ENCODE peak calls at places on chromosomes 11 and 22, in six cellular contexts. W is colonic mucosa, A is IMR-90, H is gastrocnemius medialis, X is left ventricle myocardium inferior, N is right lobe of liver. Q is an unnamed sample.

GRCh38 chr22:46293591-46294260 is 2.9 kb upstream of the GTSE1 start:
- DNase-seq in W (no peak), A (peak; percentile 53), H (peak; percentile 48), X (peak; percentile 61), N (no peak), Q (no peak)

GRCh38 chr11:75576445-75577049 is 14.5 kb downstream of the SERPINH1 start:
- DNase-seq in W (no peak), A (peak; percentile 63), H (no peak), X (no peak), N (no peak), Q (no peak)

GRCh38 chr22:26461188-26461810 is 22.3 kb downstream of the HPS4 start:
- DNase-seq in W (peak; percentile 63), A (peak; percentile 28), H (peak; percentile 30), X (peak; percentile 42), N (peak; percentile 57), Q (peak; percentile 44)

GRCh38 chr22:18925368-18926064 is 10.6 kb downstream of the PRODH start:
- DNase-seq in W (no peak), A (no peak), H (no peak), X (no peak), N (no peak), Q (no peak)

GRCh38 chr11:12439615-12440014 is 62.2 kb downstream of the PARVA start:
- DNase-seq in W (peak; percentile 67), A (no peak), H (no peak), X (no peak), N (no peak), Q (no peak)

GRCh38 chr11:71574418-71574817 is 8.3 kb downstream of the KRTAP5-11 start:
- DNase-seq in W (no peak), A (no peak), H (no peak), X (no peak), N (no peak), Q (no peak)

GRCh38 chr11:108593214-108593909 is at the start of gene EXPH5:
- DNase-seq in W (peak; percentile 98), A (peak; percentile 26), H (peak; percentile 58), X (peak; percentile 87), N (peak; percentile 95), Q (peak; percentile 82)

GRCh38 chr11:6864436-6864835 is 1.6 kb downstream of the OR10A2 start:
- DNase-seq in W (no peak), A (peak; percentile 58), H (no peak), X (no peak), N (no peak), Q (no peak)

GRCh38 chr11:2800655-2801531 is 84.7 kb downstream of the CDKN1C start:
- DNase-seq in W (peak; percentile 7), A (no peak), H (peak; percentile 8), X (peak; percentile 12), N (peak; percentile 5), Q (peak; percentile 12)

GRCh38 chr22:28366856-28367255 is 312.8 kb downstream of the TTC28 start:
- DNase-seq in W (no peak), A (no peak), H (no peak), X (no peak), N (no peak), Q (no peak)

GRCh38 chr22:29201722-29202230 is 3.9 kb upstream of the EMID1 start:
- DNase-seq in W (no peak), A (no peak), H (no peak), X (no peak), N (no peak), Q (no peak)

GRCh38 chr22:36833073-36833472 is 16.2 kb upstream of the PVALB start:
- DNase-seq in W (no peak), A (no peak), H (no peak), X (no peak), N (no peak), Q (no peak)

GRCh38 chr11:121575250-121575962 is 122.6 kb upstream of the SORL1-AS1 start:
- DNase-seq in W (peak; percentile 33), A (peak; percentile 81), H (peak; percentile 35), X (peak; percentile 58), N (peak; percentile 89), Q (peak; percentile 88)

GRCh38 chr22:31749636-31750364 is at the start of gene PRR14L:
- DNase-seq in W (peak; percentile 99), A (peak; percentile 90), H (peak; percentile 96), X (peak; percentile 99), N (peak; percentile 99), Q (peak; percentile 98)

GRCh38 chr11:62860835-62861563 is 19.7 kb upstream of the SLC3A2 start:
- DNase-seq in W (no peak), A (no peak), H (no peak), X (no peak), N (no peak), Q (no peak)

GRCh38 chr11:113538801-113539200 is 63.6 kb upstream of the DRD2 start:
- DNase-seq in W (no peak), A (no peak), H (no peak), X (no peak), N (no peak), Q (no peak)

GRCh38 chr11:69403556-69404215 is 77.8 kb upstream of the LINC01488 start:
- DNase-seq in W (no peak), A (peak; percentile 82), H (no peak), X (no peak), N (no peak), Q (no peak)

GRCh38 chr11:102410382-102410784 is 42.2 kb downstream of the TMEM123 start:
- DNase-seq in W (no peak), A (peak; percentile 62), H (no peak), X (no peak), N (no peak), Q (no peak)

GRCh38 chr22:20533879-20534265 is 26.5 kb downstream of the MED15 start:
- DNase-seq in W (no peak), A (no peak), H (no peak), X (no peak), N (no peak), Q (no peak)

GRCh38 chr11:11279956-11280689 is 72.9 kb downstream of the CSNK2A3 start:
- DNase-seq in W (no peak), A (peak; percentile 67), H (no peak), X (no peak), N (no peak), Q (no peak)

GRCh38 chr11:60740573-60740972 is 16.1 kb downstream of the MS4A18 start:
- DNase-seq in W (no peak), A (no peak), H (no peak), X (no peak), N (no peak), Q (no peak)

GRCh38 chr22:17411213-17411612 is 42.0 kb downstream of the CECR2 start:
- DNase-seq in W (no peak), A (no peak), H (no peak), X (no peak), N (no peak), Q (peak; percentile 16)

GRCh38 chr11:118845369-118845768 is 38.3 kb upstream of the CXCR5 start:
- DNase-seq in W (no peak), A (peak; percentile 70), H (no peak), X (no peak), N (no peak), Q (no peak)

GRCh38 chr11:46695345-46696211 is 4.8 kb downstream of the ARHGAP1 start:
- DNase-seq in W (no peak), A (no peak), H (no peak), X (no peak), N (no peak), Q (no peak)

GRCh38 chr22:46378499-46379300 is 43.2 kb downstream of the TRMU start:
- DNase-seq in W (peak; percentile 38), A (no peak), H (no peak), X (no peak), N (peak; percentile 20), Q (no peak)

GRCh38 chr11:3880724-3881123 is 25.3 kb downstream of the STIM1 start:
- DNase-seq in W (no peak), A (peak; percentile 58), H (no peak), X (no peak), N (no peak), Q (no peak)

GRCh38 chr11:94142308-94143277 is 14.0 kb downstream of the PANX1 start:
- DNase-seq in W (no peak), A (no peak), H (no peak), X (no peak), N (no peak), Q (no peak)

GRCh38 chr11:8247312-8247711 is 16.4 kb downstream of the LMO1 start:
- DNase-seq in W (peak; percentile 31), A (no peak), H (peak; percentile 54), X (no peak), N (peak; percentile 51), Q (no peak)

GRCh38 chr11:44630511-44631210 is 65.2 kb downstream of the CD82 start:
- DNase-seq in W (peak; percentile 10), A (no peak), H (peak; percentile 5), X (no peak), N (no peak), Q (peak; percentile 10)
- H3K4me1 ChIP-seq in W (no peaks in the 10 kb centered on the region), A (peaks cover 13% of the 10 kb centered on the region), H (peaks cover 32% of the 10 kb centered on the region), X (peaks cover 71% of the 10 kb centered on the region), N (no peaks in the 10 kb centered on the region), Q (peaks cover 15% of the 10 kb centered on the region)

GRCh38 chr22:47381240-47381639 is 618.8 kb downstream of the TBC1D22A start:
- DNase-seq in W (no peak), A (no peak), H (no peak), X (no peak), N (peak; percentile 9), Q (no peak)

GRCh38 chr22:47377926-47378560 is 615.6 kb downstream of the TBC1D22A start:
- DNase-seq in W (no peak), A (no peak), H (no peak), X (no peak), N (no peak), Q (no peak)

GRCh38 chr22:47376901-47377520 is 614.6 kb downstream of the TBC1D22A start:
- DNase-seq in W (no peak), A (no peak), H (no peak), X (no peak), N (peak; percentile 3), Q (no peak)

GRCh38 chr22:47380692-47381091 is 618.2 kb downstream of the TBC1D22A start:
- DNase-seq in W (no peak), A (no peak), H (no peak), X (no peak), N (no peak), Q (no peak)

GRCh38 chr22:47379037-47379436 is 616.6 kb downstream of the TBC1D22A start:
- DNase-seq in W (no peak), A (no peak), H (no peak), X (no peak), N (no peak), Q (no peak)
- H3K4me3 ChIP-seq in W (no peak overlapping the region), A (no peak overlapping the region), H (no peak overlapping the region), X (no peak overlapping the region), N (no peak overlapping the region), Q (no peak overlapping the region)

DNA sequence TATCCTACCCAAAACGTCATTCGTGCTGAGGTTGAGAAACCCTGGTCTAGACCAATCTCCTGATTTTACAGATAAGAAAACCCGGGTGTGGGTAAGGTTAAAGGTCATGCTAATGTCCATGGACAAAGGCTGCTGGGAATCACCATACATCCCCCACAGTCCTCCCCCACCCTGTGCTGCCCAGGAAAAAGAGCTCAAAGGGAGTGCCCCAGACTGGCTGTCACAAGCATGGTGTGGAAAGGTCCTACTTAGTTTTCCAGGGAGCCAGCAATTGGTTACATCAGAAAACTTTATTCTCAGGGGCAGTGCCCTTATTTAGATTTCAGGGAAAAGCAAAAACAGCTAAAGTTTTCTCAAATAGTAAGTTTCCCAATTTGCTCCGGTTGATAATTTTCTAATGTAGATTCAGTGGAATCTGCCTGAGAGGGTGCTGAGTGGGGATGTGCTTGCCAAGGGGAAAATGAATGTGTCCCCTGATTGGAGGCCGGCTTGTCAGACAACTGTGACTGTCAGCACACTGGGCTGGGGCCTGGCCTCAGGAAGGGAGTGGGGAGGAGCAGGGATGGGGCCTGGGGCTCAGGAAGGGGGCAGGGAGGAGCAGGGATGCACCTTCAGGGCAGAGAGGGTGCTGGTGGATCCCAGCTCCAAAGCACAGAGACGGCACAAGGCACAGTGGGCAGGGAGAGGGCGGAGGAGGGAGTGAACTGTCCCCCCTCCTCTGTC is 263.7 kb downstream of the KIRREL3 start:
- DNase-seq in W (no peak), A (no peak), H (no peak), X (no peak), N (no peak), Q (no peak)
- H3K27me3 ChIP-seq in W (no peaks in the 10 kb centered on the region), A (no peaks in the 10 kb centered on the region), H (no peaks in the 10 kb centered on the region), X (peaks cover 78% of the 10 kb centered on the region), N (no peaks in the 10 kb centered on the region), Q (no peaks in the 10 kb centered on the region)

GRCh38 chr11:117772360-117772759 is 24.7 kb downstream of the DSCAML1 start:
- DNase-seq in W (no peak), A (no peak), H (no peak), X (no peak), N (no peak), Q (no peak)
- H3K4me1 ChIP-seq in W (no peaks in the 10 kb centered on the region), A (no peaks in the 10 kb centered on the region), H (no peaks in the 10 kb centered on the region), X (no peaks in the 10 kb centered on the region), N (no peaks in the 10 kb centered on the region), Q (no peaks in the 10 kb centered on the region)